ENCODE peak calls at places on chromosome 13, in seven cellular contexts. One of them, this sample, is unnamed.

GRCh38 chr13:98220188-98220765 is 43.2 kb upstream of the RNF113B start:
- DNase-seq in IMR-90: no peak
- DNase-seq in trophoblast cell: no peak
- DNase-seq in H9: no peak
- DNase-seq in neuronal stem cell: no peak
- DNase-seq in H1: no peak
- DNase-seq in mesenchymal stem cell: no peak
- DNase-seq in this sample: no peak

GRCh38 chr13:99677388-99677951 is 176.2 kb downstream of the TM9SF2 start:
- DNase-seq in IMR-90: no peak
- DNase-seq in trophoblast cell: no peak
- DNase-seq in H9: no peak
- DNase-seq in neuronal stem cell: no peak
- DNase-seq in H1: no peak
- DNase-seq in mesenchymal stem cell: no peak
- DNase-seq in this sample: no peak

GRCh38 chr13:67299072-67299635 is 69.0 kb upstream of the PCDH9 start:
- DNase-seq in IMR-90: peak
- DNase-seq in trophoblast cell: no peak
- DNase-seq in H9: no peak
- DNase-seq in neuronal stem cell: no peak
- DNase-seq in H1: no peak
- DNase-seq in mesenchymal stem cell: peak
- DNase-seq in this sample: no peak

GRCh38 chr13:83414393-83414792 is 467.9 kb downstream of the SLITRK1 start:
- DNase-seq in IMR-90: peak
- DNase-seq in trophoblast cell: no peak
- DNase-seq in H9: no peak
- DNase-seq in neuronal stem cell: no peak
- DNase-seq in H1: no peak
- DNase-seq in mesenchymal stem cell: no peak
- DNase-seq in this sample: no peak

GRCh38 chr13:32530841-32531253 is 7.7 kb downstream of the N4BP2L2 start:
- DNase-seq in IMR-90: peak
- DNase-seq in trophoblast cell: no peak
- DNase-seq in H9: no peak
- DNase-seq in neuronal stem cell: no peak
- DNase-seq in H1: no peak
- DNase-seq in mesenchymal stem cell: peak
- DNase-seq in this sample: peak

GRCh38 chr13:114200673-114201005 is 21.6 kb downstream of the CFAP97D2 start:
- DNase-seq in IMR-90: peak
- DNase-seq in trophoblast cell: no peak
- DNase-seq in H9: no peak
- DNase-seq in neuronal stem cell: no peak
- DNase-seq in H1: no peak
- DNase-seq in mesenchymal stem cell: no peak
- DNase-seq in this sample: no peak

GRCh38 chr13:51252954-51253531 is 30.8 kb downstream of the FAM124A start:
- DNase-seq in IMR-90: no peak
- DNase-seq in trophoblast cell: no peak
- DNase-seq in H9: no peak
- DNase-seq in neuronal stem cell: no peak
- DNase-seq in H1: no peak
- DNase-seq in mesenchymal stem cell: no peak
- DNase-seq in this sample: no peak

GRCh38 chr13:96984061-96984508 is 10.2 kb downstream of the OXGR1 start:
- DNase-seq in IMR-90: no peak
- DNase-seq in trophoblast cell: peak
- DNase-seq in H9: peak
- DNase-seq in neuronal stem cell: no peak
- DNase-seq in H1: no peak
- DNase-seq in mesenchymal stem cell: peak
- DNase-seq in this sample: peak

GRCh38 chr13:35140321-35140720 is 198.3 kb downstream of the NBEA start:
- DNase-seq in IMR-90: peak
- DNase-seq in trophoblast cell: no peak
- DNase-seq in H9: no peak
- DNase-seq in neuronal stem cell: no peak
- DNase-seq in H1: no peak
- DNase-seq in mesenchymal stem cell: peak
- DNase-seq in this sample: no peak

GRCh38 chr13:45416521-45417125 is 1.6 kb downstream of the SLC25A30 start:
- DNase-seq in IMR-90: no peak
- DNase-seq in trophoblast cell: no peak
- DNase-seq in H9: no peak
- DNase-seq in neuronal stem cell: no peak
- DNase-seq in H1: no peak
- DNase-seq in mesenchymal stem cell: peak
- DNase-seq in this sample: no peak

GRCh38 chr13:31605076-31605858 is 134.1 kb upstream of the RXFP2 start:
- DNase-seq in IMR-90: no peak
- DNase-seq in trophoblast cell: no peak
- DNase-seq in H9: no peak
- DNase-seq in neuronal stem cell: no peak
- DNase-seq in H1: no peak
- DNase-seq in mesenchymal stem cell: no peak
- DNase-seq in this sample: no peak

GRCh38 chr13:113777311-113778260 is 18.6 kb downstream of the TMEM255B start:
- DNase-seq in IMR-90: peak
- DNase-seq in trophoblast cell: no peak
- DNase-seq in H9: peak
- DNase-seq in neuronal stem cell: peak
- DNase-seq in H1: peak
- DNase-seq in mesenchymal stem cell: peak
- DNase-seq in this sample: peak

GRCh38 chr13:99218969-99219368 is 18.3 kb downstream of the UBAC2 start:
- DNase-seq in IMR-90: no peak
- DNase-seq in trophoblast cell: no peak
- DNase-seq in H9: no peak
- DNase-seq in neuronal stem cell: no peak
- DNase-seq in H1: no peak
- DNase-seq in mesenchymal stem cell: no peak
- DNase-seq in this sample: no peak

GRCh38 chr13:72412481-72412880 is 314.9 kb downstream of the MZT1 start:
- DNase-seq in IMR-90: no peak
- DNase-seq in trophoblast cell: no peak
- DNase-seq in H9: no peak
- DNase-seq in neuronal stem cell: no peak
- DNase-seq in H1: no peak
- DNase-seq in mesenchymal stem cell: no peak
- DNase-seq in this sample: no peak

GRCh38 chr13:60162096-60162495 is 1.6 kb downstream of the DIAPH3 start:
- DNase-seq in IMR-90: peak
- DNase-seq in trophoblast cell: no peak
- DNase-seq in H9: no peak
- DNase-seq in neuronal stem cell: no peak
- DNase-seq in H1: no peak
- DNase-seq in mesenchymal stem cell: no peak
- DNase-seq in this sample: no peak
- H3K4me2 ChIP-seq in IMR-90: no peak
- H3K4me2 ChIP-seq in trophoblast cell: no peak
- H3K4me2 ChIP-seq in H9: no peak
- H3K4me2 ChIP-seq in neuronal stem cell: no peak
- H3K4me2 ChIP-seq in H1: peak
- H3K4me2 ChIP-seq in mesenchymal stem cell: no peak
- H3K4me2 ChIP-seq in this sample: no peak

GRCh38 chr13:40676007-40676406 is 9.6 kb upstream of the FOXO1 start:
- DNase-seq in IMR-90: no peak
- DNase-seq in trophoblast cell: no peak
- DNase-seq in H9: no peak
- DNase-seq in neuronal stem cell: no peak
- DNase-seq in H1: no peak
- DNase-seq in mesenchymal stem cell: no peak
- DNase-seq in this sample: no peak

GRCh38 chr13:40672310-40673060 is 6.0 kb upstream of the FOXO1 start:
- DNase-seq in IMR-90: peak
- DNase-seq in trophoblast cell: no peak
- DNase-seq in H9: no peak
- DNase-seq in neuronal stem cell: no peak
- DNase-seq in H1: no peak
- DNase-seq in mesenchymal stem cell: peak
- DNase-seq in this sample: peak

GRCh38 chr13:40670307-40670706 is 3.9 kb upstream of the FOXO1 start:
- DNase-seq in IMR-90: no peak
- DNase-seq in trophoblast cell: no peak
- DNase-seq in H9: no peak
- DNase-seq in neuronal stem cell: no peak
- DNase-seq in H1: no peak
- DNase-seq in mesenchymal stem cell: no peak
- DNase-seq in this sample: no peak

GRCh38 chr13:40673061-40673397 is 6.6 kb upstream of the FOXO1 start:
- DNase-seq in IMR-90: no peak
- DNase-seq in trophoblast cell: no peak
- DNase-seq in H9: no peak
- DNase-seq in neuronal stem cell: no peak
- DNase-seq in H1: no peak
- DNase-seq in mesenchymal stem cell: no peak
- DNase-seq in this sample: no peak

GRCh38 chr13:40673414-40673813 is 7.0 kb upstream of the FOXO1 start:
- DNase-seq in IMR-90: no peak
- DNase-seq in trophoblast cell: no peak
- DNase-seq in H9: no peak
- DNase-seq in neuronal stem cell: no peak
- DNase-seq in H1: no peak
- DNase-seq in mesenchymal stem cell: no peak
- DNase-seq in this sample: no peak
- H4K8ac ChIP-seq in IMR-90: no peak
- H4K8ac ChIP-seq in trophoblast cell: no peak
- H4K8ac ChIP-seq in H9: no peak
- H4K8ac ChIP-seq in neuronal stem cell: no peak
- H4K8ac ChIP-seq in H1: no peak
- H4K8ac ChIP-seq in mesenchymal stem cell: no peak
- H4K8ac ChIP-seq in this sample: no peak

DNA sequence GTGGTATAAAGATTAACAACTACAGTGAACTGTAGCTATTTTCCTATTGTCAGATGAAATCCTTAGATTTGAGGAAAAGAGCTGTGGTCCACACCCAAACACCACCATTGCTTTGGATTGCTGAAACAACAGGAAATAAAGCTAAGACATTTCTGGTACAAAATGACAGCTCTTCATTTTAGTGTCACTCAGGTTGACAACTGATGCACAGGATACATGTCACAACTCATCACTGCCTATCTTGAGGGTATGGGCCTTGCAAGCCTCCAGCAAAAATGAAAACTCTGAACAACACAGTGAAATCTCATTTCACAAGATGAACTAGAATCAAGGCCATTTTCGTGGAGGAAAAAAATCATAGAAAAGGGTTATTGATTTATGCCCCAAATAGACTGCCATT is 339.7 kb downstream of the ITGBL1 start:
- DNase-seq in IMR-90: no peak
- DNase-seq in trophoblast cell: no peak
- DNase-seq in H9: no peak
- DNase-seq in neuronal stem cell: no peak
- DNase-seq in H1: no peak
- DNase-seq in mesenchymal stem cell: no peak
- DNase-seq in this sample: no peak
- H3K4me2 ChIP-seq in IMR-90: no peak
- H3K4me2 ChIP-seq in trophoblast cell: no peak
- H3K4me2 ChIP-seq in H9: no peak
- H3K4me2 ChIP-seq in neuronal stem cell: no peak
- H3K4me2 ChIP-seq in H1: no peak
- H3K4me2 ChIP-seq in mesenchymal stem cell: no peak
- H3K4me2 ChIP-seq in this sample: no peak

DNA sequence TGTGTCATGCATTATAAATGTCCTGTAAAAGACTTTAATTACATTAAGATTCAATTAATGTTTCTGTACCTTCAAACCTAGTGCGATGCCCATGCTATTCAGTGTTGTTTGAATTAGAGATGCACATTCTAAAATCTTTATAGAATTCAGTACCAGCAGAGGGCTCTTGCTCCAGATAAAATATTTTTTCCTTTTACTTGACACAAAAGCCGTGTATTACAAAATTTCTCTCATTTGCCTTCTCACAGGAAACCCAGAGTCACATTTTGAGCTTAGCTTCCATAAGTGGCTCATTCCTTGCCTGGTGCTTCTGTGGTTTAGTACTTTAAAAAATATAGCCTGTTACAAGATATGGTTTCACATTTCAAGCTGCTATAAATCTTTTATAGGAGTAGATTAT is 101.2 kb downstream of the RNF17 start:
- DNase-seq in IMR-90: peak
- DNase-seq in trophoblast cell: no peak
- DNase-seq in H9: no peak
- DNase-seq in neuronal stem cell: no peak
- DNase-seq in H1: no peak
- DNase-seq in mesenchymal stem cell: peak
- DNase-seq in this sample: no peak
- H4K8ac ChIP-seq in IMR-90: no peak
- H4K8ac ChIP-seq in trophoblast cell: no peak
- H4K8ac ChIP-seq in H9: no peak
- H4K8ac ChIP-seq in neuronal stem cell: no peak
- H4K8ac ChIP-seq in H1: no peak
- H4K8ac ChIP-seq in mesenchymal stem cell: no peak
- H4K8ac ChIP-seq in this sample: no peak

GRCh38 chr13:36674337-36675212 is 755 bp downstream of the SERTM1 start:
- DNase-seq in IMR-90: no peak
- DNase-seq in trophoblast cell: no peak
- DNase-seq in H9: peak
- DNase-seq in neuronal stem cell: no peak
- DNase-seq in H1: peak
- DNase-seq in mesenchymal stem cell: no peak
- DNase-seq in this sample: peak
- H3K4me2 ChIP-seq in IMR-90: no peak
- H3K4me2 ChIP-seq in trophoblast cell: peak
- H3K4me2 ChIP-seq in H9: peak
- H3K4me2 ChIP-seq in neuronal stem cell: peak
- H3K4me2 ChIP-seq in H1: peak
- H3K4me2 ChIP-seq in mesenchymal stem cell: peak
- H3K4me2 ChIP-seq in this sample: peak

This sample was measured in mesendoderm.